ENCODE peak calls at places on chromosomes 4 and X, in ten cellular contexts. P is stomach, Y is esophagus squamous epithelium, U is prostate gland, F is ovary, J is body of pancreas, K is A549, V is gastrocnemius medialis, R is upper lobe of left lung, C is testis. X is an unnamed sample.

GRCh38 chrX:84064164-84064563 is 123.8 kb downstream of the RPS6KA6 start:
- DNase-seq in P (no peak), Y (no peak), U (no peak), F (no peak), J (no peak), K (no peak), V (no peak), R (no peak), C (no peak), X (no peak)

GRCh38 chrX:830532-830931 is 199.9 kb downstream of the SHOX start:
- DNase-seq in P (no peak), Y (no peak), U (no peak), F (no peak), J (no peak), K (no peak), V (no peak), R (no peak), C (no peak), X (no peak)

GRCh38 chr4:91116861-91117260 is 989.7 kb downstream of the CCSER1 start:
- DNase-seq in P (no peak), Y (no peak), U (no peak), F (no peak), J (no peak), K (no peak), V (no peak), R (no peak), C (no peak), X (no peak)

GRCh38 chrX:63404332-63404731 is 53.2 kb upstream of the SPIN4 start:
- DNase-seq in P (no peak), Y (no peak), U (no peak), F (no peak), J (no peak), K (no peak), V (no peak), R (no peak), C (no peak), X (no peak)

GRCh38 chr4:87235020-87235671 is 14.7 kb upstream of the KLHL8 start:
- DNase-seq in P (no peak), Y (no peak), U (no peak), F (no peak), J (no peak), K (no peak), V (no peak), R (no peak), C (no peak), X (no peak)

GRCh38 chr4:78190078-78190477 is 133.0 kb downstream of the FRAS1 start:
- DNase-seq in P (no peak), Y (no peak), U (no peak), F (no peak), J (no peak), K (no peak), V (no peak), R (no peak), C (no peak), X (no peak)

GRCh38 chr4:4595252-4595651 is 53.4 kb upstream of the STX18 start:
- DNase-seq in P (no peak), Y (no peak), U (no peak), F (no peak), J (no peak), K (no peak), V (no peak), R (no peak), C (no peak), X (no peak)

GRCh38 chrX:51336584-51336983 is 4.0 kb downstream of the NUDT10 start:
- DNase-seq in P (no peak), Y (no peak), U (peak; percentile 10), F (no peak), J (peak; percentile 39), K (peak; percentile 22), V (no peak), R (no peak), C (peak; percentile 56), X (no peak)

GRCh38 chr4:157057187-157057586 is 18.8 kb upstream of the GLRB start:
- DNase-seq in P (no peak), Y (no peak), U (no peak), F (no peak), J (no peak), K (no peak), V (no peak), R (no peak), C (no peak), X (no peak)

GRCh38 chr4:10666616-10667015 is 18.0 kb downstream of the CLNK start:
- DNase-seq in P (no peak), Y (no peak), U (no peak), F (no peak), J (no peak), K (no peak), V (no peak), R (no peak), C (no peak), X (no peak)

GRCh38 chr4:48905363-48906015 is 1.1 kb downstream of the OCIAD2 start:
- DNase-seq in P (peak; percentile 31), Y (no peak), U (no peak), F (no peak), J (peak; percentile 52), K (peak; percentile 54), V (no peak), R (no peak), C (no peak), X (no peak)

GRCh38 chrX:106726485-106727437 is at the start of gene RNF128:
- DNase-seq in P (peak; percentile 72), Y (no peak), U (peak; percentile 43), F (peak; percentile 25), J (peak; percentile 83), K (peak; percentile 24), V (peak; percentile 9), R (peak; percentile 83), C (peak; percentile 41), X (no peak)

GRCh38 chr4:4689694-4690440 is 148.0 kb upstream of the STX18 start:
- DNase-seq in P (no peak), Y (no peak), U (no peak), F (no peak), J (no peak), K (no peak), V (no peak), R (no peak), C (no peak), X (no peak)

GRCh38 chrX:101348452-101349222 is at the start of gene TIMM8A:
- DNase-seq in P (peak; percentile 78), Y (peak; percentile 11), U (peak; percentile 62), F (peak; percentile 79), J (peak; percentile 80), K (peak; percentile 82), V (peak; percentile 75), R (peak; percentile 95), C (peak; percentile 87), X (peak; percentile 64)
- TF ChIP-seq POLR2A in P (no peak), Y (no peak), U (peak; percentile 28), F (no peak), J (peak; percentile 43), K (peak; percentile 95), V (peak; percentile 65), R (peak; percentile 63), C (no peak), X (no peak)

GRCh38 chr4:2803624-2804448 is 11.0 kb downstream of the SH3BP2 start:
- DNase-seq in P (no peak), Y (no peak), U (no peak), F (no peak), J (peak; percentile 60), K (no peak), V (peak; percentile 22), R (peak; percentile 15), C (no peak), X (no peak)
- H3K4me1 ChIP-seq in P (peaks cover 95% of the 10 kb centered on the region), Y (peaks cover 72% of the 10 kb centered on the region), U (peaks cover 40% of the 10 kb centered on the region), F (peaks cover 28% of the 10 kb centered on the region), J (peaks cover 65% of the 10 kb centered on the region), K (peaks cover 23% of the 10 kb centered on the region), V (peaks cover 63% of the 10 kb centered on the region), R (peaks cover 95% of the 10 kb centered on the region), C (peaks cover 62% of the 10 kb centered on the region), X (peaks cover 15% of the 10 kb centered on the region)

GRCh38 chr4:17616283-17616682 is 1.8 kb downstream of the MED28 start:
- DNase-seq in P (no peak), Y (no peak), U (no peak), F (no peak), J (no peak), K (no peak), V (no peak), R (no peak), C (no peak), X (no peak)

GRCh38 chr4:17613761-17614415 is 553 bp upstream of the MED28 start:
- DNase-seq in P (no peak), Y (no peak), U (no peak), F (no peak), J (no peak), K (no peak), V (peak; percentile 31), R (no peak), C (no peak), X (peak; percentile 24)

GRCh38 chr4:17618926-17619325 is 4.5 kb downstream of the MED28 start:
- DNase-seq in P (no peak), Y (no peak), U (no peak), F (no peak), J (no peak), K (no peak), V (no peak), R (no peak), C (no peak), X (no peak)

GRCh38 chr4:17619416-17620105 is 5.1 kb downstream of the MED28 start:
- DNase-seq in P (no peak), Y (no peak), U (no peak), F (no peak), J (no peak), K (no peak), V (peak; percentile 64), R (no peak), C (no peak), X (no peak)

DNA sequence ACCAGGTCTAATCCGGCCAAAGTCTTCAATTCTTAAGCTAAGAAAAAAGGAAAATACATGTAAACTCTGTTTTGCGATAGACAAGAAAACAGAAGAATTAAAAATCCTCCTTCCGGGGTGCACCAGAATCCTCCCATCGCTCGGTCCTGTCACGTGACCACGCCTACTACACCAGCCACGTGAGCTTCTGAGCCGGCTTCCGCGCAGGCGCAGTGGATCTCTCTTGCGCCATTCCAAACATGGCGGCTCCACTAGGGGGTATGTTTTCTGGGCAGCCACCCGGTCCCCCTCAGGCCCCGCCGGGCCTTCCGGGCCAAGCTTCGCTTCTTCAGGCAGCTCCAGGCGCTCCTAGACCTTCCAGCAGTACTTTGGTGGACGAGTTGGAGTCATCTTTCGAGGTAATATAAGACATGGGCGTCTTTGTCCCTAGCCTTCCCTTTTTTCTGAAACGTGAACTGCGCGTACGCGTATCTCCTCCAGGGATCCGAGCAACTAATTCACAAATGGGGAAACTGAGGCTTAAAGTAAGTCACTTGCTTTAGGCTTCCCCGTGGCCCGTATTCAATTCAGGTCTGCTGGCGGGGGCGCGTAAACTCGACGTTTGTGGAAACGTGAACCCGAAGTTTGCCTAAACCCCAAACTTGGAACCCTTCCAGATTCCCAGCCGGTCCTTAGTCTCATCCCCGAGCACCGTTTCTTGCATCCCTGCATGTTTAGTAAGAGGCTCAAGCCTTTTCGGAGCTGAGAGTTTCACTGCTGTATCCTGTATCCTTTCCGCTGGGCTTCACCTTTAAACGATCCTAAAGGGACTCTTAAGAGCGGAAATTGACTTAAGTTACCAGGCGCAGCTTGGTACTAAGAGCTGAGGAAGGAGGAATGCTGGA is at the start of gene MED28:
- DNase-seq in P (peak; percentile 98), Y (peak; percentile 87), U (peak; percentile 96), F (peak; percentile 94), J (peak; percentile 98), K (peak; percentile 88), V (peak; percentile 94), R (peak; percentile 95), C (peak; percentile 98), X (peak; percentile 94)
- TF ChIP-seq POLR2A in P (peak; percentile 39), Y (peak; percentile 34), U (peak; percentile 78), F (peak; percentile 93), J (peak; percentile 91), K (peak; percentile 77), V (peak; percentile 96), R (peak; percentile 94), C (peak; percentile 65), X (peak; percentile 76)

GRCh38 chr4:153527690-153528089 is 61.5 kb downstream of the TMEM131L start:
- DNase-seq in P (no peak), Y (no peak), U (no peak), F (no peak), J (no peak), K (no peak), V (no peak), R (no peak), C (no peak), X (no peak)
- H3K4me1 ChIP-seq in P (peaks cover 21% of the 10 kb centered on the region), Y (peaks cover 13% of the 10 kb centered on the region), U (no peaks in the 10 kb centered on the region), F (peaks cover 6% of the 10 kb centered on the region), J (peaks cover 93% of the 10 kb centered on the region), K (no peaks in the 10 kb centered on the region), V (peaks cover 64% of the 10 kb centered on the region), R (peaks cover 32% of the 10 kb centered on the region), C (peaks cover 13% of the 10 kb centered on the region), X (no peaks in the 10 kb centered on the region)

X was measured in uterus.